ENCODE peak calls at places on chromosome 13, in nine cellular contexts. T is lung, B is pancreas, Y is psoas muscle, A is tibial nerve, N is colonic mucosa, R is hepatocyte, L is right lobe of liver, Q is Peyer's patch. C is an unnamed sample.

GRCh38 chr13:105908581-105908980 is 626.9 kb downstream of the EFNB2 start:
- DNase-seq in A (no peak), N (no peak), R (no peak), T (no peak), Q (no peak), B (no peak), Y (no peak), L (no peak), C (no peak)

GRCh38 chr13:27171244-27171829 is at the start of gene USP12:
- DNase-seq in N (no peak), Q (peak; percentile 31), R (peak; percentile 81), Y (no peak), T (no peak), A (peak; percentile 14), B (peak; percentile 45), L (peak; percentile 55), C (peak; percentile 37)

GRCh38 chr13:99970761-99971575 is 599 bp downstream of the ZIC5 start:
- DNase-seq in Q (no peak), A (no peak), B (no peak), N (peak; percentile 17), L (no peak), R (no peak), T (no peak), Y (no peak), C (no peak)

GRCh38 chr13:24692541-24692940 is 12.3 kb downstream of the ATP12A start:
- DNase-seq in Y (peak; percentile 15), R (peak; percentile 47), T (no peak), N (no peak), Q (no peak), B (no peak), A (peak; percentile 9), L (no peak), C (no peak)

GRCh38 chr13:40438999-40439797 is 227.2 kb downstream of the FOXO1 start:
- DNase-seq in Q (no peak), B (no peak), L (no peak), R (peak; percentile 32), A (peak; percentile 30), N (no peak), Y (no peak), T (no peak), C (no peak)

GRCh38 chr13:88294368-88294767 is 623.2 kb downstream of the SLITRK5 start:
- DNase-seq in A (no peak), B (no peak), L (no peak), N (no peak), R (no peak), Y (no peak), Q (no peak), T (no peak), C (no peak)

GRCh38 chr13:28137556-28137955 is 789 bp upstream of the PAN3 start:
- DNase-seq in Q (no peak), N (peak; percentile 37), T (no peak), B (no peak), A (peak; percentile 10), Y (no peak), L (no peak), R (no peak), C (no peak)

GRCh38 chr13:73683746-73684145 is 450.5 kb downstream of the KLF12 start:
- DNase-seq in N (no peak), Y (no peak), A (no peak), Q (no peak), R (no peak), L (no peak), T (no peak), B (no peak), C (no peak)

GRCh38 chr13:22897571-22898314 is 283.0 kb upstream of the SGCG start:
- DNase-seq in L (no peak), N (no peak), T (no peak), Q (no peak), A (no peak), R (no peak), B (no peak), Y (no peak), C (no peak)

GRCh38 chr13:99656843-99657506 is 155.7 kb downstream of the TM9SF2 start:
- DNase-seq in A (no peak), L (no peak), T (no peak), Y (no peak), Q (no peak), B (no peak), R (no peak), N (peak; percentile 13), C (no peak)

GRCh38 chr13:39941236-39941635 is 285.8 kb downstream of the COG6 start:
- DNase-seq in N (no peak), A (no peak), B (no peak), L (no peak), Y (no peak), Q (no peak), R (no peak), T (no peak), C (no peak)

GRCh38 chr13:85521586-85521985 is 277.6 kb downstream of the SLITRK6 start:
- DNase-seq in Q (no peak), A (no peak), N (no peak), Y (no peak), B (no peak), R (no peak), L (no peak), T (no peak), C (no peak)

GRCh38 chr13:33185853-33186252 is 99.7 kb downstream of the STARD13 start:
- DNase-seq in T (no peak), N (no peak), R (no peak), L (no peak), Y (no peak), B (no peak), Q (no peak), A (no peak), C (no peak)
- H3K27ac ChIP-seq in T (peak overlapping the region; percentile 54), N (no peak overlapping the region), R (peak overlapping the region; percentile 39), L (no peak overlapping the region), Y (peak overlapping the region; percentile 14), B (peak overlapping the region; percentile 12), Q (peak overlapping the region; percentile 50), A (peak overlapping the region; percentile 15), C (peak overlapping the region; percentile 66)

GRCh38 chr13:44573790-44574465 is 2.2 kb downstream of the TSC22D1 start:
- DNase-seq in A (no peak), N (no peak), R (peak; percentile 51), Y (peak; percentile 65), T (no peak), L (no peak), B (peak; percentile 48), Q (no peak), C (no peak)
- TF ChIP-seq CTCF in A (peak; percentile 22), N (no peak), R (peak; percentile 38), Y (peak; percentile 57), T (no peak), L (peak; percentile 20), B (no peak), Q (no peak), C (peak; percentile 29)

GRCh38 chr13:113998781-113999617 is 25.1 kb upstream of the C13orf46 start:
- DNase-seq in T (no peak), A (no peak), B (no peak), N (no peak), R (no peak), L (peak; percentile 5), Q (no peak), Y (peak; percentile 32), C (no peak)

GRCh38 chr13:113996081-113996911 is 22.4 kb upstream of the C13orf46 start:
- DNase-seq in T (no peak), A (no peak), N (no peak), R (no peak), Y (peak; percentile 44), L (peak; percentile 16), B (no peak), Q (no peak), C (no peak)

GRCh38 chr13:113995051-113995601 is 21.2 kb upstream of the C13orf46 start:
- DNase-seq in T (no peak), R (no peak), B (no peak), A (no peak), L (peak; percentile 13), Y (peak; percentile 70), Q (no peak), N (no peak), C (no peak)

GRCh38 chr13:113997845-113998751 is 24.2 kb upstream of the C13orf46 start:
- DNase-seq in L (peak; percentile 16), R (no peak), Y (peak; percentile 77), N (peak; percentile 31), T (no peak), A (peak; percentile 63), B (no peak), Q (no peak), C (peak; percentile 64)

GRCh38 chr13:113996912-113997745 is 23.3 kb upstream of the C13orf46 start:
- DNase-seq in Q (no peak), L (peak; percentile 14), R (no peak), B (no peak), T (no peak), Y (peak; percentile 39), N (no peak), A (no peak), C (no peak)
- H3K36me3 ChIP-seq in Q (no peaks in the 10 kb centered on the region), L (no peaks in the 10 kb centered on the region), R (no peaks in the 10 kb centered on the region), B (no peaks in the 10 kb centered on the region), T (peaks cover 30% of the 10 kb centered on the region), Y (no peaks in the 10 kb centered on the region), N (no peaks in the 10 kb centered on the region), A (no peaks in the 10 kb centered on the region), C (peaks cover 6% of the 10 kb centered on the region)

GRCh38 chr13:112625698-112626097 is 37.7 kb upstream of the TUBGCP3 start:
- DNase-seq in Q (no peak), N (no peak), B (no peak), R (no peak), A (no peak), Y (no peak), L (no peak), T (no peak), C (no peak)

GRCh38 chr13:112626124-112626523 is 38.2 kb upstream of the TUBGCP3 start:
- DNase-seq in R (no peak), T (no peak), N (no peak), Y (no peak), A (no peak), L (no peak), Q (no peak), B (no peak), C (no peak)

GRCh38 chr13:112626761-112627160 is 38.8 kb upstream of the TUBGCP3 start:
- DNase-seq in Y (no peak), T (no peak), N (no peak), B (no peak), R (no peak), Q (no peak), A (no peak), L (no peak), C (no peak)

GRCh38 chr13:112629161-112629560 is 41.2 kb upstream of the TUBGCP3 start:
- DNase-seq in L (no peak), T (no peak), A (no peak), N (no peak), Y (no peak), Q (no peak), R (no peak), B (no peak), C (no peak)

DNA sequence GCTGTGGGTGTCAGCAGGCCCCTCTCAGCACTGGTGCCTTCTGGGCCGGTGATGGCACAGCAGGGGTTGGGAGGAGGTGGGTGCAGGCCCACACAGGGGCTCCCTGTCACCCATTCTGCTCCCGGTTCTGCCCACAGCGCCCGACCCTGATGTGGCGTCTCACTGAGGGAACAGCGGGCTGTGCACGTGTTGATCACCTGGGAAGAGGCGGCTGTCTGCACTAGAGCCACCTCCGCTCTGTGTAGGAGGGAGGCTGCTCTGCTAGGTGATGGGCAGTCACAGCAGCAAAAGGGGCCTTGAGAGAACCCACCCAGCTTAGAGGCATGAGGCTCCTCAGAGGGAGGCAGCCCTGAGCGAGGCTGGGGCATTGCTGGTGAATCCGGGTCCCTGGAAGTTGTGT is 39.2 kb upstream of the TUBGCP3 start:
- DNase-seq in L (no peak), N (no peak), T (no peak), B (no peak), R (no peak), Q (no peak), Y (no peak), A (no peak), C (no peak)
- H3K27ac ChIP-seq in L (no peak overlapping the region), N (no peak overlapping the region), T (no peak overlapping the region), B (no peak overlapping the region), R (no peak overlapping the region), Q (no peak overlapping the region), Y (no peak overlapping the region), A (no peak overlapping the region), C (no peak overlapping the region)

C was measured in left ventricle myocardium inferior.